ENCODE peak calls at places on chromosomes 4 and X, in nine cellular contexts. R is IMR-90, F is adrenal gland, O is testis, C is breast epithelium, L is GM12878, G is stomach, I is endothelial cell of umbilical vein, M is body of pancreas. Z is an unnamed sample.

GRCh38 chr4:10080874-10081606 is 35.6 kb downstream of the WDR1 start:
- DNase-seq in R (no peak), F (no peak), O (no peak), C (no peak), L (no peak), G (no peak), I (no peak), M (peak; percentile 2), Z (peak; percentile 58)

GRCh38 chr4:10117424-10118354 is 1.1 kb upstream of the WDR1 start:
- DNase-seq in R (no peak), F (peak; percentile 34), O (peak; percentile 36), C (peak; percentile 58), L (peak; percentile 20), G (no peak), I (peak; percentile 58), M (no peak), Z (no peak)

GRCh38 chr4:185426960-185427688 is 1.4 kb upstream of the UFSP2 start:
- DNase-seq in R (no peak), F (no peak), O (no peak), C (no peak), L (no peak), G (no peak), I (no peak), M (no peak), Z (no peak)

GRCh38 chr4:23084559-23085248 is 392.0 kb downstream of the GBA3 start:
- DNase-seq in R (no peak), F (no peak), O (no peak), C (no peak), L (no peak), G (no peak), I (no peak), M (no peak), Z (no peak)

GRCh38 chrX:68980906-68981616 is 152.2 kb downstream of the EFNB1 start:
- DNase-seq in R (no peak), F (no peak), O (no peak), C (no peak), L (no peak), G (no peak), I (no peak), M (no peak), Z (no peak)

GRCh38 chr4:183392377-183392776 is 52.1 kb upstream of the CDKN2AIP start:
- DNase-seq in R (no peak), F (no peak), O (no peak), C (no peak), L (no peak), G (no peak), I (no peak), M (no peak), Z (no peak)

GRCh38 chr4:112956458-112956857 is 93.0 kb upstream of the ANK2 start:
- DNase-seq in R (no peak), F (no peak), O (no peak), C (no peak), L (no peak), G (no peak), I (no peak), M (no peak), Z (no peak)

GRCh38 chr4:99438578-99438875 is 3.4 kb upstream of the ADH7 start:
- DNase-seq in R (no peak), F (no peak), O (no peak), C (no peak), L (no peak), G (no peak), I (no peak), M (no peak), Z (no peak)

DNA sequence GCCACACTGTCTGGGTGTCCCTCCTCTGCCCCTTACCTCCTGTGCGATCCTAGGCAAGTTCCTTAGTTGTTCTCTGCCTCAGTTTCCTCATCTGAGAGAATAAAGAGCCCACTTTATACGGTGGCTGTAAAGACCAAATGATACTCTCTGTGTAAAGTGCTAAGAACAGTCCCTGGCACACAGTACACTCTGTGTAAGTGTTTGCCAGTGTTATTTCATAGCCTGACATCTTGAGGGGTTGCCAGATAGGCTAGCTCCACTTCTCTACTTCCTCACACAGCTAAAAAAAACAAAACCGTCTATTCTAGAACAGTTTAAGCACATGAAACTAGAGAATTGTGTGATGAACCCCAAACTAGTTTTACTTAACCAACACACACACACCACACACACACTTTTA is 17.1 kb downstream of the SPON2 start:
- DNase-seq in R (no peak), F (no peak), O (no peak), C (no peak), L (no peak), G (no peak), I (no peak), M (peak; percentile 58), Z (no peak)
- H3K9me3 ChIP-seq in R (peaks cover 21% of the 10 kb centered on the region), F (peaks cover 4% of the 10 kb centered on the region), O (no peaks in the 10 kb centered on the region), C (peaks cover 6% of the 10 kb centered on the region), L (peaks cover 11% of the 10 kb centered on the region), G (peaks cover 11% of the 10 kb centered on the region), I (no peaks in the 10 kb centered on the region), M (no peaks in the 10 kb centered on the region), Z (peaks cover 26% of the 10 kb centered on the region)

GRCh38 chr4:154609532-154609931 is 2.9 kb downstream of the FGG start:
- DNase-seq in R (no peak), F (no peak), O (no peak), C (no peak), L (no peak), G (no peak), I (no peak), M (no peak), Z (no peak)
- TF ChIP-seq POLR2A in R (no peak), F (no peak), O (no peak), C (no peak), L (no peak), G (no peak), I (no peak), M (no peak), Z (no peak)

GRCh38 chr4:19455850-19456602 is 795.7 kb upstream of the SLIT2 start:
- DNase-seq in R (no peak), F (no peak), O (peak; percentile 21), C (no peak), L (no peak), G (no peak), I (no peak), M (no peak), Z (no peak)
- H3K9me3 ChIP-seq in R (no peaks in the 10 kb centered on the region), F (no peaks in the 10 kb centered on the region), O (no peaks in the 10 kb centered on the region), C (no peaks in the 10 kb centered on the region), L (no peaks in the 10 kb centered on the region), G (no peaks in the 10 kb centered on the region), I (no peaks in the 10 kb centered on the region), M (no peaks in the 10 kb centered on the region), Z (peaks cover 4% of the 10 kb centered on the region)

GRCh38 chrX:154006965-154007364 is 12.7 kb downstream of the IRAK1 start:
- DNase-seq in R (no peak), F (no peak), O (no peak), C (no peak), L (no peak), G (no peak), I (no peak), M (no peak), Z (no peak)
- TF ChIP-seq POLR2A in R (no peak), F (no peak), O (no peak), C (no peak), L (no peak), G (no peak), I (no peak), M (no peak), Z (no peak)

DNA sequence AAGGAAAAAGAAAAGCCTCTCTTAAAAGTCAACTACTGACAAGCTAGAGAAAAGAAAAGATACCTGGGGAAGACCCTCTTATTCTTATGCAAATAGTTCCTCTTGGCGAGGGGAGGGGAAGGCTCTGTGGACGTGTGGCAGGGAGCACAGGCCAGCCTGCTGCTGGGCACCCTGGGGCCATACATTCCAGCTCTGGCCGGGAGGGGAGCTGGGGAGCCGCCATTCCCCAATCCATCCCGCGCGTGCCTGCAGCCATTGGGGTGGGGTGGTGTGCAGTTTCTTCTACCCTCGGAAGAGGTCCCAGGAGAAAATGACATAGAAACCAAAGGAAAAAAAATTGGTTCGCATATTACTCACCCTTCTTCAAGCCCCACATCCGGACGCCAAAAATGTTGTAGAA is 1496.4 kb downstream of the RPA4 start:
- DNase-seq in R (no peak), F (no peak), O (no peak), C (no peak), L (no peak), G (no peak), I (no peak), M (no peak), Z (no peak)
- H3K9me3 ChIP-seq in R (peaks cover 2% of the 10 kb centered on the region), F (peaks cover 12% of the 10 kb centered on the region), O (no peaks in the 10 kb centered on the region), C (no peaks in the 10 kb centered on the region), L (no peaks in the 10 kb centered on the region), G (no peaks in the 10 kb centered on the region), I (no peaks in the 10 kb centered on the region), M (no peaks in the 10 kb centered on the region), Z (no peaks in the 10 kb centered on the region)

DNA sequence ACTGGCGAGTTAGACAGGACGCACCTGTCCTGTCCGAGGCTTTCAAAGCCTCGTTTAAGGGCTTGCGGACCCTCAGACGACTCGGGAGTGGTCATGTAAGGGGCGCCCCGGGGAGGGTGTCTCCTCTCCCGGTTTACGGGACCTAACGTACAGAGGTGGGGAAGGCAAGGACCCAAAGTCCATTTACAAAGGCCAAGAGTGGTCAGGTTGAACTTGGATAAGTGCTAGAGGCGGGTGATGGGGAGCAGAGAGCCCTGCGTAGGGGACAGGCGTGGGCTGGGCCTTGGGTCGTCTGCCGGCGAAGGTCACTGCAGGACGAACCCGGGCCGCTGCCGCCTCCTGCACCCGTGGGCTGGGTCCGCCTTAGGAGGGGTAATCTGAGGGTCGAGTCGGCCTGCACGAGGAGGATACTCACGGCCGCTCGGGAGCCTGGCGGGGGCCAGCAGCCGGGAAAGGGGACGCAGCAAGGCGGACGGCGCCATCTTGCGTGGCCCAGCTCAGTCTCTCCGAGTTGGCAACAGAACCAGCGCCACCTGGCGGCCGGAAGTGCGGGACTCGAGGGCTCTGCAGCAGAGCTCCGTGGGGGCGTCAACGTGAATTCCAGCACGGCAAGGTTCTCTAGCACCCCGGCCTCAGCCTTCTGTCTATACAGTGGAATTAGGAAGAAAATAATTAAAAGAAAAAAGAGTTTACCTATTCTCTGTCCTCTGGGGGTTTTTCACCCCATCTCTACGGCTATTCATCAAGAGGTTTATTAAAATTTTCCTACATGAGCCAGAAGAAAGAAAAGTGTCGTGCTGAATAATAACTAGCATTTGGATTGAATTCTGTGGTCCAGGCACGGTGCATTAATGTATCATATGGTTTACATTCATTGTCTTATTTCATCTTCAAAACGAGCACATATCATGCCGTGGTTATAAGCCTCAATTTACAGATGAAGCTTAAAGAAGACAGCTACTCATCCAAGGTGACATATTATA is 5.7 kb upstream of the NAA15 start:
- DNase-seq in R (peak; percentile 91), F (peak; percentile 95), O (peak; percentile 99), C (peak; percentile 95), L (peak; percentile 56), G (peak; percentile 98), I (peak; percentile 93), M (peak; percentile 98), Z (peak; percentile 100)
- TF ChIP-seq POLR2A in R (peak; percentile 61), F (peak; percentile 60), O (no peak), C (no peak), L (peak; percentile 97), G (no peak), I (peak; percentile 83), M (peak; percentile 46), Z (no peak)

DNA sequence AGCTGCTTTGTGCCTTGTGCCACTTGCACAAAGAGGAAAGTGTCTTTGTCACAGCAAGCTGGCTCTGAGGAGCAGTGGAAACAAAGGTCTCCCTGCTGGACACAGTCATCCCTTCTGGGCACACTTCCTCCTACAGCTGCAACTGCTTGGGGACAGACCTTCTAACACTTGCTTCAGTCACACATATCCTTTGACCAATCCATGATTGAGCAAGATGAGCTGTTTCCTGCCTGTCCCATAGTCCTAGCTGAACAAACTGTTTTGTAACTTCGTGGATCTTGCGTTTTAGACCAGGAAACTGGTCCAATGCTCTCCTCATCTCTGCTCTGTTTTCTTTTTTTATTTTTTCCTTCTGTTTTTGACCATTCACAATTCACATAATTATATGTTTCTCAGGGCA is 98.5 kb downstream of the RRAGB start:
- DNase-seq in R (no peak), F (no peak), O (no peak), C (no peak), L (no peak), G (no peak), I (no peak), M (no peak), Z (no peak)
- H3K9me3 ChIP-seq in R (peaks cover 2% of the 10 kb centered on the region), F (no peaks in the 10 kb centered on the region), O (no peaks in the 10 kb centered on the region), C (peaks cover 10% of the 10 kb centered on the region), L (peaks cover 2% of the 10 kb centered on the region), G (no peaks in the 10 kb centered on the region), I (no peaks in the 10 kb centered on the region), M (no peaks in the 10 kb centered on the region), Z (no peaks in the 10 kb centered on the region)